ENCODE peak calls at places on chromosome 9, in four cellular contexts. D is neural progenitor cell, L is MM.1S, I is H1. N is an unnamed sample. For H3K27me3, the result is how much of the 10 kb centered on the place peaks cover.

GRCh38 chr9:112174965-112175795 is at the start of gene SUSD1:
- DNase-seq in D (peak), L (no peak), I (peak), N (no peak)

GRCh38 chr9:97567894-97568202 is 65.3 kb downstream of the TSTD2 start:
- DNase-seq in D (no peak), L (no peak), I (peak), N (no peak)

GRCh38 chr9:99515087-99515486 is 293.0 kb downstream of the SEC61B start:
- DNase-seq in D (no peak), L (no peak), I (no peak), N (no peak)

GRCh38 chr9:13292782-13293181 is 13.3 kb upstream of the MPDZ start:
- DNase-seq in D (no peak), L (no peak), I (no peak), N (no peak)

GRCh38 chr9:13705913-13706312 is 426.4 kb upstream of the MPDZ start:
- DNase-seq in D (peak), L (no peak), I (no peak), N (no peak)

GRCh38 chr9:16675131-16675530 is 195.3 kb downstream of the BNC2 start:
- DNase-seq in D (no peak), L (no peak), I (no peak), N (no peak)

GRCh38 chr9:128607642-128608350 is 48.9 kb downstream of the DYNC2I2 start:
- DNase-seq in D (no peak), L (no peak), I (no peak), N (no peak)

GRCh38 chr9:111798786-111799185 is 4.0 kb upstream of the SHOC1 start:
- DNase-seq in D (no peak), L (no peak), I (no peak), N (no peak)

GRCh38 chr9:118533101-118533500 is 828.9 kb downstream of the TLR4 start:
- DNase-seq in D (no peak), L (no peak), I (no peak), N (no peak)

GRCh38 chr9:106583751-106584150 is 279.2 kb upstream of the ZNF462 start:
- DNase-seq in D (no peak), L (no peak), I (no peak), N (no peak)

GRCh38 chr9:36560813-36561212 is 11.9 kb upstream of the MELK start:
- DNase-seq in D (no peak), L (no peak), I (no peak), N (peak)

GRCh38 chr9:87703636-87704276 is 22.2 kb upstream of the CTSL start:
- DNase-seq in D (no peak), L (no peak), I (no peak), N (no peak)

GRCh38 chr9:109098221-109098959 is 21.4 kb downstream of the TMEM245 start:
- DNase-seq in D (peak), L (no peak), I (no peak), N (no peak)

GRCh38 chr9:128078504-128079434 is 10.7 kb downstream of the SLC25A25 start:
- DNase-seq in D (no peak), L (peak), I (no peak), N (no peak)

GRCh38 chr9:107932036-107932435 is 442.5 kb upstream of the KLF4 start:
- DNase-seq in D (no peak), L (no peak), I (no peak), N (no peak)

GRCh38 chr9:100591139-100591538 is 13.3 kb downstream of the CAVIN4 start:
- DNase-seq in D (no peak), L (no peak), I (no peak), N (no peak)

GRCh38 chr9:127178646-127179632 is 56.5 kb upstream of the ANGPTL2 start:
- DNase-seq in D (peak), L (no peak), I (no peak), N (no peak)

GRCh38 chr9:18976368-18977238 is 56.4 kb downstream of the SAXO1 start:
- DNase-seq in D (no peak), L (peak), I (no peak), N (no peak)

GRCh38 chr9:136946893-136947891 is 2.1 kb downstream of the C8G start:
- DNase-seq in D (no peak), L (no peak), I (no peak), N (no peak)

GRCh38 chr9:37271679-37272078 is 150.8 kb upstream of the GRHPR start:
- DNase-seq in D (no peak), L (no peak), I (no peak), N (no peak)

GRCh38 chr9:113913426-113914195 is 37.5 kb downstream of the ZNF618 start:
- DNase-seq in D (no peak), L (no peak), I (peak), N (no peak)

GRCh38 chr9:91248707-91249106 is 113.0 kb downstream of the AUH start:
- DNase-seq in D (no peak), L (no peak), I (no peak), N (no peak)

GRCh38 chr9:133728856-133729645 is 9.1 kb downstream of the SARDH start:
- DNase-seq in D (peak), L (no peak), I (no peak), N (no peak)

DNA sequence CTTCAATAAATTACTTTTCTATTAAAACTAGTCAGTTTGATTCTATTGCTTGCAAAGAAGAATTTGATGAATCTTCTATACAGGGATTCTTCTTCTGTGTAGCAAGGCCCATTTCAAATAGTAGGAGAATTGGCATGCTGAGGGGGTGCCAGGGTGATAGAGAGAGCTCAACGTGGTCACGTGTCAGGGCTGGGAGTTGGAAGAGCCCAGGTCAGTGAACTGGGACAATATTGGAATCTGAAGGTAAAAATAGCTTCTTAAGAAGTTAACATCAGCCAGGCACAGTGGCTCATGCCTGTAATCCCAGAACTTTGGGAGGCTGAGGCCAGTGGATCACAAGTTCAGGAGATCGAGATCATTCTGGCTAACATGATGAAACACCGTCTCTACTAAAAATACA is 64.1 kb upstream of the TLE1 start:
- DNase-seq in D (no peak), L (no peak), I (no peak), N (no peak)
- H3K27me3 ChIP-seq in D (under half), L (under half), I (under half), N (under half)

GRCh38 chr9:84062538-84062937 is 81.9 kb downstream of the RMI1 start:
- DNase-seq in D (no peak), L (no peak), I (no peak), N (no peak)

GRCh38 chr9:84070590-84070989 is 90.0 kb downstream of the RMI1 start:
- DNase-seq in D (no peak), L (no peak), I (no peak), N (no peak)

GRCh38 chr9:84072621-84073180 is 92.1 kb downstream of the RMI1 start:
- DNase-seq in D (no peak), L (no peak), I (no peak), N (no peak)

GRCh38 chr9:84068872-84069271 is 88.3 kb downstream of the RMI1 start:
- DNase-seq in D (no peak), L (no peak), I (no peak), N (no peak)

GRCh38 chr9:84067851-84068250 is 87.2 kb downstream of the RMI1 start:
- DNase-seq in D (no peak), L (no peak), I (no peak), N (no peak)
- H3K9ac ChIP-seq in D (no peak), L (no peak), I (no peak), N (no peak)

GRCh38 chr9:21357479-21358290 is 7.0 kb upstream of the IFNA6 start:
- DNase-seq in D (no peak), L (peak), I (no peak), N (no peak)
- H3K27me3 ChIP-seq in D (under half), L (half or more), I (under half), N (under half)

GRCh38 chr9:70924905-70925547 is 196.4 kb downstream of the TRPM3 start:
- DNase-seq in D (peak), L (peak), I (no peak), N (peak)
- H3K9ac ChIP-seq in D (no peak), L (no peak), I (no peak), N (no peak)

DNA sequence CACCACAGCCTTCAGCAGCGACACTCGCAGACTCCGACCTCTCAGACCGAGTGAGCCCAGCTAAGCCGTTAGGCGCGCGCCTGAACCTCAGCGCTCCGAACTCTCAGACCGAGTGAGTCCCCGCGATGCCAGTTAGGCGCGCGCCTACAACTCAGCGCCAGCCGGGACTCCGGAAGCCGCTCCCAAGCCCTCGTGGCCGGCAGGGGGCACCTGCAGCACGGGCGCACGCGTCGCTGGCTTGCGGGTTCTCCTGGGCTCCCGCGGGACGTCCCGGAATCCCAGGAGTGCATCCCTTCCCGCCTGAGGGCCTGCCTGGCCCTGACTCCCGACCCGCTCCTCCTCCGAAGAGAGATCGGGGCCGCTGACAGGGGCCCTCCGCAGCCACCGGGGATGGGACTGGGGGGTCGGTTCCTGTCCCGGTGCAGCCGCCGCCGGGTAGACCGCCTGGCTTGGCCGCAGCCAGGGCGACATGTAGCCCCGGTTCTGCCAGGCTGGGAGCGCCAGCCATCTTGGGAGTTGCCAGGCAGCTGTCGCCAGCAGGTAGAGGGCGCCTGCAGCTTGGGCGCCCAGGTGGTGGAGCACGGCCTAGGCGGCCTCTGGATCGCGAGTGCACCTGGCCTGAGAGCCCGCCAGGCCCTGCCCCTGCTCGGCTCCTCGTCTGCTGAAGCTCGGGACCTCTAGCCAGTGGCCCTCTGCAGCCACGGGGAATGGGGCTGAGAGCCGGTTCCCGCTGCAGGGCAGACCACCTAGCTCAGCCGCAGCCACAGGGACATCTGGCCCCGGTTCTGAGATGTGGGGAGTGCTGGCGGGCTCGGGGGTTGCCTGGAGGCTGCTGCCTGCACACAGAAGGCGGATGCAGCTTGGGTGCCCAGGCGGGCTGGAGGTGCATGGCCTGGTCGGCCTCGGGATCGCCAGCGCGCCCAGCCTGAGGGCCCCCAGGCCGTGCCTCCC is at the start of gene ANKRD18A:
- DNase-seq in D (peak), L (peak), I (peak), N (peak)
- H3K27me3 ChIP-seq in D (under half), L (under half), I (under half), N (under half)

DNA sequence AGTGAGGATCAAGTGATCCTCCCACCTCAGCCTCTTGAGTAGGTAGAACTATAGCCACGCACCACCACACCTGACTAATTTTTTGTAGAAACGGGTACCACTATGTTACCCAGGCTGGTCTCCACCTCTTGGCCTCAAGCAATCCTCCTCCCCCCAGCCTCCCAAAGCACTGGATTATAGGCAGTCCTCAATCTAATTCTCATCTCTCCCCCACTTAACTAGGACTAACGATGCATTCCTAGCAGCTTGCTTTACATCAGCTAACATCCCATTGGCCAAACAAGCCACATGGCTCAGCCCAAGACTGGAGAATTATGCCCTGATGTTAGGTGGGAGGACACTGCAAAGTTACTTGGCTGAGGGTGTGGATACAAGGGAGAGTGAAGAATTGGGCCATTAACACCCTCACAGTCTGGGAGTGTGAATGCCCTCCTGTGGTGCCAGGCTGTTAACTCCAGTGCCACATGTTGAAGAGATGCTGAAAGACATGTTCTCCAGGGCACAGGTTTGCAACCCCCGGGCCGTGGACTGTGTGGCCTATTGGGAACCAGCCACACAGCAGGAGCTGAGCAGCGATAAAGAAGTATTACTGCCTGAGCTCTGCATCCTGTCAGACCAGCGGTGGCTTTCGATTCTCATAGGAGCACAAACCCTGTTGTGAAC is 5.3 kb upstream of the ZNF367 start:
- DNase-seq in D (no peak), L (no peak), I (peak), N (no peak)
- H3K9ac ChIP-seq in D (no peak), L (no peak), I (no peak), N (no peak)

GRCh38 chr9:135734616-135735144 is 32.7 kb downstream of the KCNT1 start:
- DNase-seq in D (no peak), L (no peak), I (no peak), N (no peak)
- H3K27me3 ChIP-seq in D (under half), L (half or more), I (under half), N (under half)

DNA sequence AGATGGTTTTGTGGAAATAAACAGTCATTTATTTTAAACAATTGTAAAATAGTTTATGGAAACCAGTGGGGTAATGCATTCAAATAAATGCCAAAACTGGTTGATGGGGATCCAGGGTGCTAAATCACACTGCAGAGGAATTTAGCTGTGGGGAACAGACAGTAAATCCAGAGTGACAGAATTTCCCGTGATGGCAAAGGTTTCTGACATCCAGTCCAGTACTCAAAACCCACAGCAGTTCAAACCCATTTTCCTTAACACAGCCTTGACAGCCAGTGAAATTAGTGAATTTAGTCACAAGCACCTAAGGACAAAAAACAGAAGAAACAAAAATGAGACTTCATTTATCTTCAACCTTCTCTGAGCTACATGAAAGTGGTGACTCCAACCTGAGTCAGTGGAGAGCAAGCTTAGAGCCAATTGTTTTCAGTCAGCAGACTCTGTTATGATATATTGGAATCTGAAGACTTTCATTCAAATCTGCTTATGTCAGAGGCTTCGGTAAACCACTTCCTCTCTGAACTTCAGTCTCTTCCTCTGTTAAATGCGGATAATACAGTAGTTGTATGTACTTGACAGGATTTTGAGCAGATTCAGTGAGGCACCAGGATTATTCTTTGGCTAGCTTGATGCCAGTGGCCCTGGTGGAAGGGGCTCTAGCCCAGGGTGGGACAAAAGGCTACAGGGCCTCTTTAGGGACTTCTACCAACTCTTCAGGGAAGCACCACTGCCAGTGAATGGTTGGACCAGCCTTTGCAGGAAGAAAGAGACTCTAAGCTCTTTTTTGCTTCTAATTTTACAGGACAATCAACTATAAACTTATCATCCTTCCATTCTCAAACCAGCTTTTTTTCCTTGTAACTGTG is 185.3 kb downstream of the MAPKAP1 start:
- DNase-seq in D (no peak), L (peak), I (no peak), N (no peak)
- H3K9ac ChIP-seq in D (no peak), L (no peak), I (no peak), N (no peak)

DNA sequence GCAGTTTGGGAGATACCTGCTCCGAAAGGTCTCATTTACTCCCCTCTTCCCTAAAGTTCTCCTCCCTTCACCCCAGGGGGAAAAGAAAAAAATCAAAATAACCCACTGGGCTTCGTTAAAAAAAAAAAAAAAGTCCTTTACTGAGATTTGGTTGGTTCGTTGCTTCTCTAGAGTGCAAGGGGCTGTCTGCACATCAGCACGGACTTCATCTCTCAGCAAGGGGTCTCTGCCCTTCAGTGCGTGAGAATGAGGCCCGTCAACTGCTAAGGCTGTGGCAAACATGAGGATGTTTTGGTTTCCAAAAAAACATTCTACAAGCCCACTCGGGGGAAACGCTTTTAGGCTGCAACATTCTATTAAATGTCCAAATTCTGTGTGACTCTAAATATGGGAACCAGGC is 10.0 kb downstream of the BARHL1 start:
- DNase-seq in D (peak), L (no peak), I (no peak), N (no peak)
- H3K27me3 ChIP-seq in D (half or more), L (under half), I (under half), N (under half)

GRCh38 chr9:28264368-28264767 is 691.1 kb upstream of the C9orf72 start:
- DNase-seq in D (no peak), L (no peak), I (no peak), N (no peak)

GRCh38 chr9:28270156-28270555 is 696.9 kb upstream of the C9orf72 start:
- DNase-seq in D (no peak), L (no peak), I (no peak), N (no peak)

GRCh38 chr9:28267351-28267750 is 694.1 kb upstream of the C9orf72 start:
- DNase-seq in D (no peak), L (no peak), I (no peak), N (no peak)
- H3K9ac ChIP-seq in D (no peak), L (no peak), I (no peak), N (no peak)